ENCODE peak calls at places on chromosome 16, in seven cellular contexts. S is H1, F is SK-N-SH, K is HCT116, A is GM12878, D is K562, T is HepG2. W is an unnamed sample.

GRCh38 chr16:17377360-17378324 is 93.1 kb downstream of the XYLT1 start:
- DNase-seq in S (no peak), F (no peak), K (no peak), A (peak; percentile 80), D (no peak), T (no peak), W (no peak)

GRCh38 chr16:56115817-56116576 is 75.3 kb upstream of the GNAO1 start:
- DNase-seq in S (no peak), F (no peak), K (no peak), A (no peak), D (no peak), T (no peak), W (no peak)

GRCh38 chr16:47644661-47645060 is 183.5 kb downstream of the PHKB start:
- DNase-seq in S (no peak), F (no peak), K (no peak), A (no peak), D (no peak), T (no peak), W (no peak)

GRCh38 chr16:75763250-75763649 is 37.0 kb upstream of the CPHXL start:
- DNase-seq in S (no peak), F (no peak), K (no peak), A (no peak), D (no peak), T (no peak), W (no peak)

GRCh38 chr16:89923640-89924297 is 627 bp downstream of the TUBB3 start:
- DNase-seq in S (peak; percentile 81), F (peak; percentile 61), K (no peak), A (no peak), D (no peak), T (peak; percentile 56), W (no peak)

GRCh38 chr16:83968891-83969672 is 1.0 kb downstream of the NECAB2 start:
- DNase-seq in S (no peak), F (no peak), K (no peak), A (no peak), D (no peak), T (no peak), W (no peak)

GRCh38 chr16:27315333-27316037 is 1.7 kb downstream of the IL4R start:
- DNase-seq in S (peak; percentile 60), F (no peak), K (peak; percentile 43), A (no peak), D (peak; percentile 13), T (peak; percentile 81), W (no peak)

GRCh38 chr16:11329891-11330290 is 15.4 kb upstream of the RMI2 start:
- DNase-seq in S (no peak), F (no peak), K (no peak), A (no peak), D (no peak), T (no peak), W (no peak)

GRCh38 chr16:29987371-29988085 is 7.9 kb downstream of the HIRIP3 start:
- DNase-seq in S (no peak), F (no peak), K (no peak), A (no peak), D (no peak), T (no peak), W (no peak)

GRCh38 chr16:57266531-57267268 is 17.8 kb downstream of the PLLP start:
- DNase-seq in S (no peak), F (peak; percentile 46), K (no peak), A (no peak), D (peak; percentile 47), T (no peak), W (no peak)

GRCh38 chr16:30458561-30459394 is 13.1 kb upstream of the SEPHS2 start:
- DNase-seq in S (no peak), F (no peak), K (no peak), A (peak; percentile 97), D (no peak), T (peak; percentile 63), W (no peak)

GRCh38 chr16:82995286-82995926 is 368.6 kb downstream of the CDH13 start:
- DNase-seq in S (no peak), F (no peak), K (no peak), A (no peak), D (no peak), T (no peak), W (no peak)

GRCh38 chr16:10895053-10895946 is 18.3 kb downstream of the CIITA start:
- DNase-seq in S (peak; percentile 92), F (no peak), K (no peak), A (no peak), D (peak; percentile 64), T (peak; percentile 48), W (peak; percentile 53)

GRCh38 chr16:57194512-57194911 is 8.4 kb downstream of the RSPRY1 start:
- DNase-seq in S (no peak), F (peak; percentile 25), K (peak; percentile 54), A (no peak), D (no peak), T (peak; percentile 96), W (no peak)

GRCh38 chr16:54931041-54931756 is 534 bp downstream of the IRX5 start:
- DNase-seq in S (peak; percentile 75), F (peak; percentile 75), K (no peak), A (no peak), D (peak; percentile 51), T (no peak), W (no peak)

GRCh38 chr16:80743772-80744171 is 60.6 kb downstream of the CDYL2 start:
- DNase-seq in S (no peak), F (no peak), K (no peak), A (no peak), D (no peak), T (no peak), W (no peak)

GRCh38 chr16:80742331-80742730 is 62.1 kb downstream of the CDYL2 start:
- DNase-seq in S (no peak), F (no peak), K (no peak), A (no peak), D (no peak), T (no peak), W (no peak)

GRCh38 chr16:80743273-80743672 is 61.1 kb downstream of the CDYL2 start:
- DNase-seq in S (no peak), F (no peak), K (no peak), A (no peak), D (no peak), T (no peak), W (no peak)

GRCh38 chr16:80739523-80739922 is 64.9 kb downstream of the CDYL2 start:
- DNase-seq in S (no peak), F (no peak), K (no peak), A (no peak), D (no peak), T (no peak), W (no peak)

DNA sequence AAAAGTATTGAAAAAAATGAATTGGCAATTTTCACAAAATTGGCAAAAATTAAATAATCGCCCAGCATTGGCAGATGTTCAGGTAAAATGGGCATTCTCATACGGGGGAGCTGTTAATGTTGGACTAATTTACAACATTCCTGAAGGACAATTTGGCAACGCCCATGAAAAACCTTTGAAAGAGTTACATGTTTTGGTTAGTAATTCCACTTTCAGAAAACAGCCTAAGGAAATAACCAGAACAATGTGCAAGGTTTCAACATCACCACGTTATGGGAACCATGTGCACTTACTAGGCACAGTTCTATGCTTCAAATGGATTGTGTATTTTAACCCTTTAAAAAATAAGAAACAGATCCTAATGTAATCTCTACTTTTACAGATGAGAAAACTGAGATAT is 62.7 kb downstream of the CDYL2 start:
- DNase-seq in S (no peak), F (no peak), K (no peak), A (no peak), D (no peak), T (no peak), W (no peak)
- TF ChIP-seq JUND in S (no peak), F (no peak), K (no peak), A (no peak), D (no peak), T (no peak), W (no peak)

DNA sequence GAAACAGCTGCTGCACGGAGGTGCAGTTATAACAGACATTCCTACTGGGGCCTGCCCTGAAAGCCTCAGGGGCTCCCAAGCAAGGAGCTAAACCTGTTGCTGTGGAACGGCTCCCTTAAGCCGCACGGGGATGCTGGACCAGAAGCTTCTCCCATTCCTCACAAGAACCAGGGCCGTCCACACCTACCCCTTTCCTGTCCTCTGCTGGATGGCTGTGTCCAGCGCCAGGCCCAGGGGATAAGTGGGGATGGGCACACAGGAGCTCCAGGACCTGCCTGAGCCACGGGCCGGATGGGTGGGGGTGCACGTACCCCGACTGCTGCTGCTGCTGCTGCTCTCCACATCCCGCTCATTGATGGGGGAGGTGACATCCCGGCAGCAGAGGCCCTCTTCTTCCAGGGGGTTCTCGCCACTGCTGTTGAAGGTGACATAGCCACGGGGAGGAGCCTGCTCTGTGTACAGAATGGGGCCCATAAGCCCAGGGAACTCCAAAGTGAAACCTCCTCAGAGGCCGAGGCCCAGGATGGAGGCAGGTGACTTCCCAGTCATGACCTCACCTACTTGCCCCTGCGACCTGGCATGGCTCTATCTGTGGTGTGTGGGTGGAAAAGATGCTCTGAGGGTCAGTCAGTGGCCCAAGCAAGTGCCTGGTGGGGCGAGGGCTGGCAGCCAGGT is 8.6 kb downstream of the NUDT16L1 start:
- DNase-seq in S (no peak), F (no peak), K (no peak), A (no peak), D (no peak), T (no peak), W (no peak)
- TF ChIP-seq JUND in S (no peak), F (no peak), K (no peak), A (no peak), D (no peak), T (no peak), W (no peak)

GRCh38 chr16:86299882-86300490 is 210.3 kb upstream of the FOXF1 start:
- DNase-seq in S (no peak), F (no peak), K (no peak), A (no peak), D (no peak), T (no peak), W (no peak)

GRCh38 chr16:86294535-86294934 is 215.8 kb upstream of the FOXF1 start:
- DNase-seq in S (no peak), F (no peak), K (no peak), A (no peak), D (no peak), T (no peak), W (no peak)

GRCh38 chr16:86298166-86299131 is 211.9 kb upstream of the FOXF1 start:
- DNase-seq in S (no peak), F (no peak), K (no peak), A (no peak), D (no peak), T (no peak), W (peak; percentile 69)

GRCh38 chr16:86296263-86296662 is 214.1 kb upstream of the FOXF1 start:
- DNase-seq in S (no peak), F (no peak), K (no peak), A (no peak), D (no peak), T (no peak), W (no peak)

DNA sequence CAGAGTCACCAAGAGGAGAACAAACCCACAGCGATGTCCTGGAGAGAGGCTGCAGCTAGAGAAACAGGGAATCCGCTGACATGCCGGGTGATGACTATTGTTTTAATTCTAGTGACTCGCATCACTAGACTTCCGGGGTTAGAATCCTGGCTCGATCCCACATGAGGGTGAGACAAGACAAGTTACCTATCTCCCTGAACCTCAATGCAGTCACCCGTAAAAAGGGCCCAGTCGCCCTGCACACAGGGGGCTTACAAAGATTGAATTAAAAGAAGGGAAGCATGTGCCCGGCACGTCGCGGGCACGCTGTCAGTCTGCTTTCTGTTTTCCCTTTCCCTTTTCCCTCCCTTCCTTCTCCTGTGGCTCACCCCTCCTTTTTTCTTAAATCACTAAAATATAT is 212.9 kb upstream of the FOXF1 start:
- DNase-seq in S (no peak), F (no peak), K (no peak), A (no peak), D (no peak), T (no peak), W (no peak)
- TF ChIP-seq JUND in S (no peak), F (no peak), K (no peak), A (no peak), D (no peak), T (no peak), W (no peak)

GRCh38 chr16:15575293-15576049 is 67.5 kb downstream of the MARF1 start:
- DNase-seq in S (no peak), F (no peak), K (no peak), A (no peak), D (peak; percentile 89), T (peak; percentile 90), W (no peak)
- TF ChIP-seq JUND in S (no peak), F (no peak), K (no peak), A (no peak), D (no peak), T (no peak), W (no peak)